ENCODE peak calls at places on chromosomes 4 and X, in ten cellular contexts. One of them, this sample, is unnamed.

GRCh38 chrX:12319012-12319519 is 180.8 kb downstream of the FRMPD4 start:
- DNase-seq in activated naive CD4-positive, alpha-beta T cell treated with anti-CD3 and anti-CD28 coated beads for 36 hours: no peak
- DNase-seq in HEK293T: no peak
- DNase-seq in NCI-H2029 treated with DMSO at 0.1 percent for 48 hours: no peak
- DNase-seq in HT-29: no peak
- DNase-seq in AG20443: no peak
- DNase-seq in HT1080: no peak
- DNase-seq in GM12865: no peak
- DNase-seq in GM23248: no peak
- DNase-seq in islet precursor cell: no peak
- DNase-seq in this sample: peak

GRCh38 chrX:16603822-16604221 is 46.1 kb upstream of the S100G start:
- DNase-seq in activated naive CD4-positive, alpha-beta T cell treated with anti-CD3 and anti-CD28 coated beads for 36 hours: peak
- DNase-seq in HEK293T: no peak
- DNase-seq in NCI-H2029 treated with DMSO at 0.1 percent for 48 hours: no peak
- DNase-seq in HT-29: no peak
- DNase-seq in AG20443: no peak
- DNase-seq in HT1080: no peak
- DNase-seq in GM12865: peak
- DNase-seq in GM23248: no peak
- DNase-seq in islet precursor cell: no peak
- DNase-seq in this sample: peak

GRCh38 chr4:120830204-120830603 is 92.3 kb downstream of the PRDM5 start:
- DNase-seq in activated naive CD4-positive, alpha-beta T cell treated with anti-CD3 and anti-CD28 coated beads for 36 hours: no peak
- DNase-seq in HEK293T: no peak
- DNase-seq in NCI-H2029 treated with DMSO at 0.1 percent for 48 hours: no peak
- DNase-seq in HT-29: no peak
- DNase-seq in AG20443: peak
- DNase-seq in HT1080: no peak
- DNase-seq in GM12865: no peak
- DNase-seq in GM23248: no peak
- DNase-seq in islet precursor cell: no peak
- DNase-seq in this sample: peak

GRCh38 chrX:43166874-43167273 is 388.9 kb upstream of the PPP1R2C start:
- DNase-seq in activated naive CD4-positive, alpha-beta T cell treated with anti-CD3 and anti-CD28 coated beads for 36 hours: no peak
- DNase-seq in HEK293T: no peak
- DNase-seq in NCI-H2029 treated with DMSO at 0.1 percent for 48 hours: peak
- DNase-seq in HT-29: peak
- DNase-seq in AG20443: no peak
- DNase-seq in HT1080: no peak
- DNase-seq in GM12865: no peak
- DNase-seq in GM23248: no peak
- DNase-seq in islet precursor cell: no peak
- DNase-seq in this sample: no peak

GRCh38 chr4:20254517-20255250 is 3.0 kb downstream of the SLIT2 start:
- DNase-seq in activated naive CD4-positive, alpha-beta T cell treated with anti-CD3 and anti-CD28 coated beads for 36 hours: peak
- DNase-seq in HEK293T: peak
- DNase-seq in NCI-H2029 treated with DMSO at 0.1 percent for 48 hours: no peak
- DNase-seq in HT-29: no peak
- DNase-seq in AG20443: peak
- DNase-seq in HT1080: no peak
- DNase-seq in GM12865: no peak
- DNase-seq in GM23248: peak
- DNase-seq in islet precursor cell: peak
- DNase-seq in this sample: no peak

GRCh38 chrX:8960809-8961413 is 73.0 kb downstream of the FAM9B start:
- DNase-seq in activated naive CD4-positive, alpha-beta T cell treated with anti-CD3 and anti-CD28 coated beads for 36 hours: no peak
- DNase-seq in HEK293T: no peak
- DNase-seq in NCI-H2029 treated with DMSO at 0.1 percent for 48 hours: no peak
- DNase-seq in HT-29: no peak
- DNase-seq in AG20443: peak
- DNase-seq in HT1080: no peak
- DNase-seq in GM12865: no peak
- DNase-seq in GM23248: peak
- DNase-seq in islet precursor cell: no peak
- DNase-seq in this sample: peak

GRCh38 chr4:125520258-125520990 is 205.7 kb downstream of the FAT4 start:
- DNase-seq in activated naive CD4-positive, alpha-beta T cell treated with anti-CD3 and anti-CD28 coated beads for 36 hours: no peak
- DNase-seq in HEK293T: no peak
- DNase-seq in NCI-H2029 treated with DMSO at 0.1 percent for 48 hours: no peak
- DNase-seq in HT-29: peak
- DNase-seq in AG20443: no peak
- DNase-seq in HT1080: peak
- DNase-seq in GM12865: no peak
- DNase-seq in GM23248: no peak
- DNase-seq in islet precursor cell: no peak
- DNase-seq in this sample: no peak

GRCh38 chrX:137143864-137144263 is 110.1 kb upstream of the GPR101 start:
- DNase-seq in activated naive CD4-positive, alpha-beta T cell treated with anti-CD3 and anti-CD28 coated beads for 36 hours: no peak
- DNase-seq in HEK293T: no peak
- DNase-seq in NCI-H2029 treated with DMSO at 0.1 percent for 48 hours: no peak
- DNase-seq in HT-29: no peak
- DNase-seq in AG20443: no peak
- DNase-seq in HT1080: no peak
- DNase-seq in GM12865: no peak
- DNase-seq in GM23248: no peak
- DNase-seq in islet precursor cell: no peak
- DNase-seq in this sample: no peak

GRCh38 chrX:72280210-72280882 is 3.3 kb upstream of the RPS4X start:
- DNase-seq in activated naive CD4-positive, alpha-beta T cell treated with anti-CD3 and anti-CD28 coated beads for 36 hours: no peak
- DNase-seq in HEK293T: no peak
- DNase-seq in NCI-H2029 treated with DMSO at 0.1 percent for 48 hours: no peak
- DNase-seq in HT-29: no peak
- DNase-seq in AG20443: peak
- DNase-seq in HT1080: peak
- DNase-seq in GM12865: no peak
- DNase-seq in GM23248: peak
- DNase-seq in islet precursor cell: peak
- DNase-seq in this sample: peak

GRCh38 chr4:46404961-46405360 is 15.0 kb upstream of the GABRA2 start:
- DNase-seq in activated naive CD4-positive, alpha-beta T cell treated with anti-CD3 and anti-CD28 coated beads for 36 hours: no peak
- DNase-seq in HEK293T: no peak
- DNase-seq in NCI-H2029 treated with DMSO at 0.1 percent for 48 hours: no peak
- DNase-seq in HT-29: peak
- DNase-seq in AG20443: no peak
- DNase-seq in HT1080: peak
- DNase-seq in GM12865: no peak
- DNase-seq in GM23248: no peak
- DNase-seq in islet precursor cell: peak
- DNase-seq in this sample: no peak

GRCh38 chr4:53686521-53686920 is 95.2 kb upstream of the LNX1 start:
- DNase-seq in activated naive CD4-positive, alpha-beta T cell treated with anti-CD3 and anti-CD28 coated beads for 36 hours: no peak
- DNase-seq in HEK293T: no peak
- DNase-seq in NCI-H2029 treated with DMSO at 0.1 percent for 48 hours: no peak
- DNase-seq in HT-29: no peak
- DNase-seq in AG20443: peak
- DNase-seq in HT1080: peak
- DNase-seq in GM12865: no peak
- DNase-seq in GM23248: peak
- DNase-seq in islet precursor cell: peak
- DNase-seq in this sample: no peak

GRCh38 chrX:153885968-153886903 is at the start of gene L1CAM:
- DNase-seq in activated naive CD4-positive, alpha-beta T cell treated with anti-CD3 and anti-CD28 coated beads for 36 hours: peak
- DNase-seq in HEK293T: peak
- DNase-seq in NCI-H2029 treated with DMSO at 0.1 percent for 48 hours: no peak
- DNase-seq in HT-29: no peak
- DNase-seq in AG20443: peak
- DNase-seq in HT1080: no peak
- DNase-seq in GM12865: no peak
- DNase-seq in GM23248: peak
- DNase-seq in islet precursor cell: peak
- DNase-seq in this sample: no peak

GRCh38 chr4:160983035-160983434 is 1180.8 kb downstream of the FSTL5 start:
- DNase-seq in activated naive CD4-positive, alpha-beta T cell treated with anti-CD3 and anti-CD28 coated beads for 36 hours: no peak
- DNase-seq in HEK293T: no peak
- DNase-seq in NCI-H2029 treated with DMSO at 0.1 percent for 48 hours: no peak
- DNase-seq in HT-29: no peak
- DNase-seq in AG20443: no peak
- DNase-seq in HT1080: no peak
- DNase-seq in GM12865: no peak
- DNase-seq in GM23248: no peak
- DNase-seq in islet precursor cell: no peak
- DNase-seq in this sample: no peak

GRCh38 chrX:142994988-142995387 is 30.7 kb upstream of the SPANXN4 start:
- DNase-seq in activated naive CD4-positive, alpha-beta T cell treated with anti-CD3 and anti-CD28 coated beads for 36 hours: no peak
- DNase-seq in HEK293T: no peak
- DNase-seq in NCI-H2029 treated with DMSO at 0.1 percent for 48 hours: no peak
- DNase-seq in HT-29: no peak
- DNase-seq in AG20443: no peak
- DNase-seq in HT1080: no peak
- DNase-seq in GM12865: no peak
- DNase-seq in GM23248: no peak
- DNase-seq in islet precursor cell: no peak
- DNase-seq in this sample: no peak

GRCh38 chr4:139655116-139655515 is 10.5 kb upstream of the MGST2 start:
- DNase-seq in activated naive CD4-positive, alpha-beta T cell treated with anti-CD3 and anti-CD28 coated beads for 36 hours: peak
- DNase-seq in HEK293T: no peak
- DNase-seq in NCI-H2029 treated with DMSO at 0.1 percent for 48 hours: no peak
- DNase-seq in HT-29: peak
- DNase-seq in AG20443: no peak
- DNase-seq in HT1080: peak
- DNase-seq in GM12865: peak
- DNase-seq in GM23248: peak
- DNase-seq in islet precursor cell: peak
- DNase-seq in this sample: peak

GRCh38 chrX:34778961-34779360 is 121.9 kb upstream of the TMEM47 start:
- DNase-seq in activated naive CD4-positive, alpha-beta T cell treated with anti-CD3 and anti-CD28 coated beads for 36 hours: no peak
- DNase-seq in HEK293T: no peak
- DNase-seq in NCI-H2029 treated with DMSO at 0.1 percent for 48 hours: no peak
- DNase-seq in HT-29: no peak
- DNase-seq in AG20443: peak
- DNase-seq in HT1080: peak
- DNase-seq in GM12865: no peak
- DNase-seq in GM23248: peak
- DNase-seq in islet precursor cell: no peak
- DNase-seq in this sample: peak

GRCh38 chr4:53907772-53908171 is 156.6 kb downstream of the CHIC2 start:
- DNase-seq in activated naive CD4-positive, alpha-beta T cell treated with anti-CD3 and anti-CD28 coated beads for 36 hours: no peak
- DNase-seq in HEK293T: no peak
- DNase-seq in NCI-H2029 treated with DMSO at 0.1 percent for 48 hours: no peak
- DNase-seq in HT-29: no peak
- DNase-seq in AG20443: no peak
- DNase-seq in HT1080: no peak
- DNase-seq in GM12865: no peak
- DNase-seq in GM23248: no peak
- DNase-seq in islet precursor cell: no peak
- DNase-seq in this sample: no peak

GRCh38 chr4:53012738-53013137 is 150.6 kb downstream of the RASL11B start:
- DNase-seq in activated naive CD4-positive, alpha-beta T cell treated with anti-CD3 and anti-CD28 coated beads for 36 hours: peak
- DNase-seq in HEK293T: no peak
- DNase-seq in NCI-H2029 treated with DMSO at 0.1 percent for 48 hours: no peak
- DNase-seq in HT-29: no peak
- DNase-seq in AG20443: no peak
- DNase-seq in HT1080: peak
- DNase-seq in GM12865: peak
- DNase-seq in GM23248: peak
- DNase-seq in islet precursor cell: no peak
- DNase-seq in this sample: peak

GRCh38 chr4:23097251-23097650 is 404.5 kb downstream of the GBA3 start:
- DNase-seq in activated naive CD4-positive, alpha-beta T cell treated with anti-CD3 and anti-CD28 coated beads for 36 hours: no peak
- DNase-seq in HEK293T: no peak
- DNase-seq in NCI-H2029 treated with DMSO at 0.1 percent for 48 hours: no peak
- DNase-seq in HT-29: no peak
- DNase-seq in AG20443: peak
- DNase-seq in HT1080: peak
- DNase-seq in GM12865: no peak
- DNase-seq in GM23248: peak
- DNase-seq in islet precursor cell: no peak
- DNase-seq in this sample: peak

GRCh38 chr4:127580300-127580699 is 52.5 kb upstream of the INTU start:
- DNase-seq in activated naive CD4-positive, alpha-beta T cell treated with anti-CD3 and anti-CD28 coated beads for 36 hours: no peak
- DNase-seq in HEK293T: no peak
- DNase-seq in NCI-H2029 treated with DMSO at 0.1 percent for 48 hours: no peak
- DNase-seq in HT-29: no peak
- DNase-seq in AG20443: no peak
- DNase-seq in HT1080: no peak
- DNase-seq in GM12865: no peak
- DNase-seq in GM23248: no peak
- DNase-seq in islet precursor cell: no peak
- DNase-seq in this sample: no peak

GRCh38 chrX:104668550-104668949 is 102.6 kb downstream of the IL1RAPL2 start:
- DNase-seq in activated naive CD4-positive, alpha-beta T cell treated with anti-CD3 and anti-CD28 coated beads for 36 hours: no peak
- DNase-seq in HEK293T: peak
- DNase-seq in NCI-H2029 treated with DMSO at 0.1 percent for 48 hours: no peak
- DNase-seq in HT-29: peak
- DNase-seq in AG20443: no peak
- DNase-seq in HT1080: no peak
- DNase-seq in GM12865: peak
- DNase-seq in GM23248: peak
- DNase-seq in islet precursor cell: no peak
- DNase-seq in this sample: peak

GRCh38 chr4:163249042-163249441 is 82.4 kb upstream of the NAF1 start:
- DNase-seq in activated naive CD4-positive, alpha-beta T cell treated with anti-CD3 and anti-CD28 coated beads for 36 hours: no peak
- DNase-seq in HEK293T: no peak
- DNase-seq in NCI-H2029 treated with DMSO at 0.1 percent for 48 hours: no peak
- DNase-seq in HT-29: no peak
- DNase-seq in AG20443: no peak
- DNase-seq in HT1080: no peak
- DNase-seq in GM12865: no peak
- DNase-seq in GM23248: no peak
- DNase-seq in islet precursor cell: no peak
- DNase-seq in this sample: no peak

GRCh38 chrX:11419102-11419501 is 125.9 kb downstream of the AMELX start:
- DNase-seq in activated naive CD4-positive, alpha-beta T cell treated with anti-CD3 and anti-CD28 coated beads for 36 hours: no peak
- DNase-seq in HEK293T: no peak
- DNase-seq in NCI-H2029 treated with DMSO at 0.1 percent for 48 hours: no peak
- DNase-seq in HT-29: no peak
- DNase-seq in AG20443: no peak
- DNase-seq in HT1080: no peak
- DNase-seq in GM12865: no peak
- DNase-seq in GM23248: no peak
- DNase-seq in islet precursor cell: no peak
- DNase-seq in this sample: no peak

GRCh38 chrX:41386222-41386990 is 52.4 kb downstream of the DDX3X start:
- DNase-seq in activated naive CD4-positive, alpha-beta T cell treated with anti-CD3 and anti-CD28 coated beads for 36 hours: peak
- DNase-seq in HEK293T: no peak
- DNase-seq in NCI-H2029 treated with DMSO at 0.1 percent for 48 hours: no peak
- DNase-seq in HT-29: no peak
- DNase-seq in AG20443: no peak
- DNase-seq in HT1080: no peak
- DNase-seq in GM12865: no peak
- DNase-seq in GM23248: peak
- DNase-seq in islet precursor cell: peak
- DNase-seq in this sample: peak